ENCODE peak calls at places on chromosomes 3 and 15, in nine cellular contexts. P is sigmoid colon, X is OCI-LY7, K is tibial nerve, D is iPS DF 6.9, M is HCT116, Z is fibroblast of lung, F is hepatocyte, T is aorta. C is an unnamed sample.

GRCh38 chr3:138594150-138594934 is at the start of gene CEP70:
- DNase-seq in P (peak; percentile 98), X (peak; percentile 94), K (peak; percentile 84), D (peak; percentile 91), M (peak; percentile 90), Z (peak; percentile 94), F (peak; percentile 98), T (peak; percentile 97), C (peak; percentile 96)

GRCh38 chr15:69081310-69082004 is 67.0 kb downstream of the NOX5 start:
- DNase-seq in P (peak; percentile 83), X (no peak), K (peak; percentile 30), D (no peak), M (no peak), Z (peak; percentile 72), F (no peak), T (no peak), C (peak; percentile 63)

GRCh38 chr3:55167586-55168317 is 239.9 kb upstream of the LRTM1 start:
- DNase-seq in P (no peak), X (no peak), K (no peak), D (no peak), M (no peak), Z (peak; percentile 84), F (no peak), T (no peak), C (no peak)

GRCh38 chr3:140572334-140572733 is 105.5 kb upstream of the TRIM42 start:
- DNase-seq in P (no peak), X (peak; percentile 7), K (no peak), D (no peak), M (no peak), Z (no peak), F (no peak), T (no peak), C (no peak)

GRCh38 chr3:66406186-66406585 is 94.6 kb downstream of the LRIG1 start:
- DNase-seq in P (peak; percentile 86), X (no peak), K (no peak), D (no peak), M (no peak), Z (no peak), F (no peak), T (no peak), C (no peak)

GRCh38 chr3:184336484-184337230 is 743 bp upstream of the FAM131A start:
- DNase-seq in P (peak; percentile 74), X (peak; percentile 17), K (no peak), D (no peak), M (no peak), Z (peak; percentile 68), F (peak; percentile 75), T (no peak), C (peak; percentile 40)

GRCh38 chr3:48503406-48504050 is 446 bp downstream of the SHISA5 start:
- DNase-seq in P (peak; percentile 88), X (no peak), K (peak; percentile 43), D (no peak), M (no peak), Z (peak; percentile 69), F (peak; percentile 72), T (peak; percentile 91), C (peak; percentile 66)

GRCh38 chr3:177591371-177591770 is 394.1 kb upstream of the TBL1XR1 start:
- DNase-seq in P (no peak), X (no peak), K (no peak), D (no peak), M (no peak), Z (no peak), F (no peak), T (no peak), C (no peak)

GRCh38 chr15:41809121-41809520 is 18.8 kb upstream of the JMJD7 start:
- DNase-seq in P (peak; percentile 4), X (no peak), K (no peak), D (no peak), M (no peak), Z (no peak), F (no peak), T (no peak), C (no peak)

GRCh38 chr3:195249057-195249770 is 21.7 kb downstream of the XXYLT1 start:
- DNase-seq in P (no peak), X (no peak), K (no peak), D (no peak), M (no peak), Z (no peak), F (no peak), T (peak; percentile 55), C (peak; percentile 12)

GRCh38 chr3:102295756-102296155 is 139.1 kb upstream of the ZPLD1 start:
- DNase-seq in P (no peak), X (no peak), K (no peak), D (no peak), M (no peak), Z (no peak), F (no peak), T (no peak), C (no peak)

GRCh38 chr3:170741756-170742530 is 128.1 kb downstream of the RPL22L1 start:
- DNase-seq in P (no peak), X (no peak), K (no peak), D (no peak), M (no peak), Z (peak; percentile 63), F (no peak), T (no peak), C (no peak)

GRCh38 chr15:65558336-65558735 is 28.1 kb downstream of the HACD3 start:
- DNase-seq in P (no peak), X (no peak), K (no peak), D (no peak), M (no peak), Z (peak; percentile 81), F (no peak), T (no peak), C (no peak)

GRCh38 chr3:191175102-191175501 is 23.9 kb upstream of the OSTN start:
- DNase-seq in P (no peak), X (no peak), K (no peak), D (no peak), M (no peak), Z (no peak), F (no peak), T (no peak), C (no peak)
- H3K4me1 ChIP-seq in P (no peaks in the 10 kb centered on the region), X (peaks cover 22% of the 10 kb centered on the region), K (no peaks in the 10 kb centered on the region), D (no peaks in the 10 kb centered on the region), M (no peaks in the 10 kb centered on the region), Z (no peaks in the 10 kb centered on the region), F (no peaks in the 10 kb centered on the region), T (no peaks in the 10 kb centered on the region), C (no peaks in the 10 kb centered on the region)

GRCh38 chr15:74777769-74778598 is 3.9 kb upstream of the CSK start:
- DNase-seq in P (no peak), X (peak; percentile 64), K (no peak), D (no peak), M (no peak), Z (no peak), F (no peak), T (no peak), C (no peak)
- H3K4me1 ChIP-seq in P (no peaks in the 10 kb centered on the region), X (peaks cover 80% of the 10 kb centered on the region), K (peaks cover 39% of the 10 kb centered on the region), D (peaks cover under 1% of the 10 kb centered on the region), M (peaks cover 9% of the 10 kb centered on the region), Z (peaks cover 14% of the 10 kb centered on the region), F (peaks cover 30% of the 10 kb centered on the region), T (no peaks in the 10 kb centered on the region), C (peaks cover 3% of the 10 kb centered on the region)

GRCh38 chr15:98712845-98713584 is 64.7 kb downstream of the IGF1R start:
- DNase-seq in P (no peak), X (no peak), K (no peak), D (no peak), M (no peak), Z (no peak), F (no peak), T (no peak), C (no peak)

GRCh38 chr15:98715890-98716443 is 67.6 kb downstream of the IGF1R start:
- DNase-seq in P (no peak), X (no peak), K (no peak), D (no peak), M (no peak), Z (no peak), F (no peak), T (no peak), C (no peak)

GRCh38 chr15:98714906-98715305 is 66.6 kb downstream of the IGF1R start:
- DNase-seq in P (no peak), X (no peak), K (no peak), D (no peak), M (no peak), Z (no peak), F (no peak), T (no peak), C (no peak)

GRCh38 chr15:98713585-98714001 is 65.3 kb downstream of the IGF1R start:
- DNase-seq in P (no peak), X (peak; percentile 31), K (no peak), D (no peak), M (no peak), Z (peak; percentile 39), F (no peak), T (no peak), C (no peak)

DNA sequence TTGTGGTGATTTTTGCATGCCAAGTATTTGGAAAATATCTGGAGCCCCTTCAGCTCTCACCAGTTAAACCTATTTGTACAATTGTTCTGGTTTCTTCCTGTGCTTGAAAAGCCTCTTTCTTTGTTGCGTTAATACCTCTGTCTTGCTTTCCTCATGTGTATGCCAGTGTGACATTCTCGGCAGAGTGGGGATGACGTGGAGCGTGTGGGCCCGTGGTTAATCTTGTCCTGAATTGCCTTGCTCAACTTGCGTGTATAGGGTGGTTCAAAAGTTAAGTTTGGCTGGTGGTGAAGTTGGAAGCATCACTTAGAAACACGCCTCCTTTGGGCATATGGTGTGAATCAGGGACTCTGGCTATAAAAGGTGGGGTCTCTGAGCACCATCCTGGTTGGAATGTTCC is 67.1 kb downstream of the IGF1R start:
- DNase-seq in P (no peak), X (no peak), K (no peak), D (no peak), M (no peak), Z (no peak), F (no peak), T (no peak), C (no peak)
- H3K4me1 ChIP-seq in P (no peaks in the 10 kb centered on the region), X (peaks cover 16% of the 10 kb centered on the region), K (peaks cover 36% of the 10 kb centered on the region), D (peaks cover 24% of the 10 kb centered on the region), M (no peaks in the 10 kb centered on the region), Z (peaks cover 2% of the 10 kb centered on the region), F (peaks cover 16% of the 10 kb centered on the region), T (peaks cover under 1% of the 10 kb centered on the region), C (peaks cover 10% of the 10 kb centered on the region)

DNA sequence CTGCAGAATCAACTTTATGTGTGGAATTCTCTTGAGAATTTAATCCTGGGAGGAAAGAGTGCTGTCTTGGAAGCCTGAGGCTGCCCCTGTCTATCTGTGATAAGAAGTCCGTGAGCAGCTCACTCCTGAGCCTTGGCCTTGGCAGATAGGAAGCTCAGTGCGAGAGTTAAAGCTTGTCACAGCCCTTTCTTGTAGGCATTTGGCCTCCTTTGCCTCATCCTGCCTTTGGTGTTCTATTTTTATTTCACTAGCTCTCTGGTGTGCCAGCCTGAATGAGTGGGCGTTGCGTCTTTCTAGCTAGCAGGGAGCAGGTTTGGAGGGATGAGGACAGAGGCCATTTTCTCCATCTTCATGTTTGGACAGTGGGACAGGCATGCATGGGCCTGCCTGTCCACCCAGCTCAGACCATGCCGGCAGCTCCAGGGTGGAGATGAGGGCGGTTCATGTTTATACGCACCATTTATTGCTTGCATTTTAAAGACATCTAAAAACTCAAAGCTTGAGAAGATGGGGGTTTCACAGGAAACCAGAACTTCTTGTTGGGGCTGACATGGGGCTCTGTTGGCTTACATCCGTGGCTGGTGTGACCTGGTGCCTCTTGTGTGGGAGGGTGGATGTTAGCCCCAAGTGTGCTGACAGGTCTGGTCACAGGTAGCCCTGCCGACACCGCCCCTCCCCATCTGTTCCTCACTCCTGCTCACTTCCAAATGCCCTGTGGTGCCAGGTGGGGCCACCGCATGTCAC is 29.8 kb downstream of the IRAK2 start:
- DNase-seq in P (no peak), X (no peak), K (no peak), D (no peak), M (no peak), Z (no peak), F (no peak), T (peak; percentile 84), C (no peak)
- H3K4me1 ChIP-seq in P (no peaks in the 10 kb centered on the region), X (peaks cover 88% of the 10 kb centered on the region), K (peaks cover 54% of the 10 kb centered on the region), D (peaks cover 2% of the 10 kb centered on the region), M (peaks cover 60% of the 10 kb centered on the region), Z (peaks cover 21% of the 10 kb centered on the region), F (peaks cover 38% of the 10 kb centered on the region), T (peaks cover 13% of the 10 kb centered on the region), C (peaks cover 20% of the 10 kb centered on the region)